ENCODE peak calls at places on chromosomes 2 and 18, in four cellular contexts. K, E, N and W are unnamed samples.

GRCh38 chr2:149094217-149095015 is 55.9 kb downstream of the LYPD6B start:
- DNase-seq in K (no peak), E (no peak), N (peak; percentile 2), W (no peak)

GRCh38 chr2:201482543-201482942 is 31.0 kb downstream of the STRADB start:
- DNase-seq in K (no peak), E (no peak), N (no peak), W (no peak)

GRCh38 chr2:112821142-112821541 is 15.4 kb downstream of the IL1B start:
- DNase-seq in K (no peak), E (no peak), N (no peak), W (no peak)

GRCh38 chr18:9536354-9537152 is 61.2 kb downstream of the RALBP1 start:
- DNase-seq in K (peak; percentile 86), E (no peak), N (no peak), W (no peak)

GRCh38 chr2:174149530-174149929 is 98.8 kb downstream of the OLA1 start:
- DNase-seq in K (no peak), E (no peak), N (no peak), W (no peak)

GRCh38 chr2:166632616-166633015 is 138.6 kb upstream of the SCN7A start:
- DNase-seq in K (no peak), E (no peak), N (peak; percentile 39), W (no peak)

GRCh38 chr2:33145459-33145858 is 198.7 kb downstream of the LTBP1 start:
- DNase-seq in K (no peak), E (no peak), N (no peak), W (no peak)

GRCh38 chr2:46849080-46849715 is 66.4 kb downstream of the MCFD2 start:
- DNase-seq in K (no peak), E (no peak), N (peak; percentile 11), W (no peak)

GRCh38 chr2:69090008-69090407 is 77.0 kb downstream of the ANTXR1 start:
- DNase-seq in K (no peak), E (no peak), N (no peak), W (no peak)

GRCh38 chr18:50662177-50662576 is 102.3 kb downstream of the MAPK4 start:
- DNase-seq in K (no peak), E (no peak), N (peak; percentile 51), W (no peak)

GRCh38 chr18:7598167-7599062 is 31.3 kb downstream of the PTPRM start:
- DNase-seq in K (no peak), E (no peak), N (no peak), W (no peak)

GRCh38 chr2:53259395-53260009 is 508.1 kb upstream of the CHAC2 start:
- DNase-seq in K (no peak), E (no peak), N (no peak), W (no peak)

GRCh38 chr2:128232965-128233789 is 85.5 kb downstream of the HS6ST1 start:
- DNase-seq in K (peak; percentile 10), E (no peak), N (peak; percentile 74), W (peak; percentile 90)

GRCh38 chr18:4640349-4641012 is 185.4 kb upstream of the DLGAP1 start:
- DNase-seq in K (no peak), E (no peak), N (peak; percentile 98), W (no peak)